ENCODE peak calls at places on chromosomes 11 and 22, in six cellular contexts. A is H7; B is nephron progenitor cell; L is activated CD4-positive, alpha-beta T cell treated with anti-CD3 and anti-CD28 coated beads, Interleukin-2, amount 50 U/mL, for 24 hours; Z is stimulated activated CD4-positive, alpha-beta T cell treated with anti-CD3 and anti-CD28 coated beads, Interleukin-4, amount 100 ng/mL, for 24 hours; Y is mucosa of gallbladder. O is an unnamed sample.

GRCh38 chr22:44775862-44776261 is 23.5 kb downstream of the ARHGAP8 start:
- DNase-seq in A (no peak), B (no peak), L (no peak), Z (no peak), Y (no peak), O (no peak)

GRCh38 chr11:56740107-56740506 is 8.4 kb downstream of the OR9G4 start:
- DNase-seq in A (no peak), B (no peak), L (no peak), Z (no peak), Y (no peak), O (no peak)

GRCh38 chr11:6979365-6979764 is 40.8 kb downstream of the ZNF214 start:
- DNase-seq in A (no peak), B (no peak), L (no peak), Z (no peak), Y (no peak), O (no peak)

GRCh38 chr22:23862103-23862502 is 4.4 kb downstream of the SLC2A11 start:
- DNase-seq in A (peak; percentile 85), B (peak; percentile 36), L (no peak), Z (peak; percentile 28), Y (no peak), O (no peak)

GRCh38 chr22:37304595-37305343 is 22.5 kb downstream of the CYTH4 start:
- DNase-seq in A (peak; percentile 86), B (no peak), L (no peak), Z (no peak), Y (no peak), O (no peak)

GRCh38 chr11:14668733-14669301 is 25.2 kb downstream of the PDE3B start:
- DNase-seq in A (no peak), B (no peak), L (no peak), Z (no peak), Y (no peak), O (no peak)

GRCh38 chr11:130181295-130182272 is 22.0 kb downstream of the ST14 start:
- DNase-seq in A (no peak), B (peak; percentile 21), L (no peak), Z (no peak), Y (peak; percentile 70), O (no peak)

GRCh38 chr22:36612458-36612857 is 83.5 kb upstream of the EIF3D start:
- DNase-seq in A (no peak), B (no peak), L (no peak), Z (no peak), Y (no peak), O (no peak)

GRCh38 chr11:124669193-124669592 is 4.3 kb downstream of the SIAE start:
- DNase-seq in A (peak; percentile 72), B (peak; percentile 46), L (peak; percentile 36), Z (peak; percentile 59), Y (peak; percentile 51), O (no peak)

GRCh38 chr11:62831520-62832345 is at the start of gene STX5:
- DNase-seq in A (peak; percentile 98), B (peak; percentile 99), L (peak; percentile 100), Z (peak; percentile 100), Y (peak; percentile 100), O (peak; percentile 78)

GRCh38 chr22:38941488-38941987 is 15.9 kb upstream of the APOBEC3A start:
- DNase-seq in A (no peak), B (no peak), L (peak; percentile 78), Z (peak; percentile 86), Y (no peak), O (no peak)

GRCh38 chr11:75413864-75414263 is 14.5 kb downstream of the RPS3 start:
- DNase-seq in A (no peak), B (no peak), L (no peak), Z (no peak), Y (no peak), O (no peak)

GRCh38 chr22:39012525-39013516 is 1.2 kb upstream of the APOBEC3C start:
- DNase-seq in A (no peak), B (peak; percentile 40), L (no peak), Z (no peak), Y (no peak), O (no peak)

GRCh38 chr11:29448246-29448877 is 568.5 kb downstream of the KCNA4 start:
- DNase-seq in A (peak; percentile 29), B (peak; percentile 9), L (no peak), Z (no peak), Y (no peak), O (no peak)

GRCh38 chr22:22387386-22387736 is 121.2 kb downstream of the ZNF280B start:
- DNase-seq in A (no peak), B (no peak), L (no peak), Z (no peak), Y (no peak), O (no peak)

GRCh38 chr22:20131856-20132685 is 467 bp downstream of the ZDHHC8 start:
- DNase-seq in A (peak; percentile 82), B (peak; percentile 61), L (no peak), Z (no peak), Y (no peak), O (no peak)

GRCh38 chr22:48366591-48366990 is 1461.1 kb downstream of the BRD1 start:
- DNase-seq in A (no peak), B (no peak), L (no peak), Z (no peak), Y (no peak), O (no peak)

GRCh38 chr11:75867778-75868374 is 52.9 kb downstream of the UVRAG start:
- DNase-seq in A (peak; percentile 43), B (peak; percentile 47), L (peak; percentile 48), Z (peak; percentile 58), Y (peak; percentile 40), O (no peak)

GRCh38 chr11:66543263-66544107 is 2.4 kb downstream of the ZDHHC24 start:
- DNase-seq in A (peak; percentile 80), B (peak; percentile 70), L (peak; percentile 18), Z (peak; percentile 40), Y (peak; percentile 45), O (no peak)

GRCh38 chr11:6249822-6250555 is 9.6 kb upstream of the CCKBR start:
- DNase-seq in A (no peak), B (no peak), L (no peak), Z (no peak), Y (peak; percentile 86), O (no peak)

GRCh38 chr22:28116261-28116673 is 197.2 kb upstream of the PITPNB start:
- DNase-seq in A (no peak), B (no peak), L (no peak), Z (no peak), Y (peak; percentile 63), O (no peak)

GRCh38 chr11:8871283-8871775 is 39.7 kb upstream of the AKIP1 start:
- DNase-seq in A (peak; percentile 75), B (peak; percentile 71), L (no peak), Z (no peak), Y (peak; percentile 63), O (no peak)

GRCh38 chr11:118310781-118311485 is 6.4 kb downstream of the CD3E start:
- DNase-seq in A (no peak), B (no peak), L (no peak), Z (no peak), Y (no peak), O (no peak)

GRCh38 chr11:123202723-123203122 is 7.7 kb upstream of the CLMP start:
- DNase-seq in A (no peak), B (no peak), L (no peak), Z (no peak), Y (no peak), O (no peak)

GRCh38 chr11:46493786-46494185 is 100.0 kb downstream of the AMBRA1 start:
- DNase-seq in A (no peak), B (no peak), L (no peak), Z (no peak), Y (no peak), O (no peak)

GRCh38 chr11:46367244-46367915 is 14.1 kb upstream of the MDK start:
- DNase-seq in A (peak; percentile 95), B (peak; percentile 84), L (peak; percentile 62), Z (peak; percentile 75), Y (peak; percentile 77), O (no peak)

GRCh38 chr22:45503071-45503815 is 560 bp downstream of the FBLN1 start:
- DNase-seq in A (peak; percentile 88), B (no peak), L (no peak), Z (no peak), Y (no peak), O (no peak)

GRCh38 chr22:31650391-31650790 is 11.6 kb downstream of the PISD start:
- DNase-seq in A (no peak), B (no peak), L (no peak), Z (no peak), Y (no peak), O (no peak)

O was measured in cortex of kidney.